ENCODE peak calls at places on chromosome 20, in five cellular contexts. One of them, this sample, is unnamed.

GRCh38 chr20:49507741-49508434 is 25.4 kb upstream of the KCNB1 start:
- DNase-seq in GM12865: no peak
- DNase-seq in astrocyte of the spinal cord: no peak
- DNase-seq in lower lobe of right lung: no peak
- DNase-seq in mucosa of descending colon: no peak
- DNase-seq in this sample: no peak

GRCh38 chr20:1327241-1327653 is 1.7 kb downstream of the SDCBP2 start:
- DNase-seq in lower lobe of right lung: peak; percentile 84
- DNase-seq in astrocyte of the spinal cord: peak; percentile 36
- DNase-seq in mucosa of descending colon: peak; percentile 63
- DNase-seq in GM12865: no peak
- DNase-seq in this sample: peak; percentile 70

GRCh38 chr20:33667245-33668086 is 723 bp downstream of the ACTL10 start:
- DNase-seq in lower lobe of right lung: peak; percentile 69
- DNase-seq in GM12865: peak; percentile 90
- DNase-seq in mucosa of descending colon: peak; percentile 91
- DNase-seq in astrocyte of the spinal cord: no peak
- DNase-seq in this sample: peak; percentile 51

GRCh38 chr20:32646486-32646885 is 27.3 kb downstream of the C20orf203 start:
- DNase-seq in astrocyte of the spinal cord: no peak
- DNase-seq in mucosa of descending colon: no peak
- DNase-seq in GM12865: no peak
- DNase-seq in lower lobe of right lung: no peak
- DNase-seq in this sample: no peak

GRCh38 chr20:23078994-23079364 is 7.1 kb downstream of the CD93 start:
- DNase-seq in GM12865: peak; percentile 12
- DNase-seq in mucosa of descending colon: no peak
- DNase-seq in astrocyte of the spinal cord: no peak
- DNase-seq in lower lobe of right lung: no peak
- DNase-seq in this sample: no peak

GRCh38 chr20:25399038-25399430 is 8.4 kb upstream of the ABHD12 start:
- DNase-seq in lower lobe of right lung: no peak
- DNase-seq in GM12865: peak; percentile 66
- DNase-seq in astrocyte of the spinal cord: peak; percentile 83
- DNase-seq in mucosa of descending colon: no peak
- DNase-seq in this sample: peak; percentile 72

GRCh38 chr20:32088759-32089158 is 20.8 kb upstream of the TM9SF4 start:
- DNase-seq in mucosa of descending colon: no peak
- DNase-seq in astrocyte of the spinal cord: no peak
- DNase-seq in GM12865: no peak
- DNase-seq in lower lobe of right lung: no peak
- DNase-seq in this sample: no peak

GRCh38 chr20:50673146-50673830 is 18.1 kb downstream of the RIPOR3 start:
- DNase-seq in mucosa of descending colon: no peak
- DNase-seq in GM12865: no peak
- DNase-seq in lower lobe of right lung: no peak
- DNase-seq in astrocyte of the spinal cord: no peak
- DNase-seq in this sample: no peak

GRCh38 chr20:57598060-57598459 is 22.2 kb downstream of the ZBP1 start:
- DNase-seq in mucosa of descending colon: peak; percentile 48
- DNase-seq in lower lobe of right lung: peak; percentile 42
- DNase-seq in GM12865: no peak
- DNase-seq in astrocyte of the spinal cord: no peak
- DNase-seq in this sample: no peak

GRCh38 chr20:64150756-64151633 is 13.3 kb upstream of the MYT1 start:
- DNase-seq in lower lobe of right lung: peak; percentile 20
- DNase-seq in GM12865: no peak
- DNase-seq in mucosa of descending colon: no peak
- DNase-seq in astrocyte of the spinal cord: no peak
- DNase-seq in this sample: no peak

GRCh38 chr20:41344477-41344876 is 3.9 kb downstream of the LPIN3 start:
- DNase-seq in astrocyte of the spinal cord: no peak
- DNase-seq in mucosa of descending colon: no peak
- DNase-seq in GM12865: no peak
- DNase-seq in lower lobe of right lung: no peak
- DNase-seq in this sample: peak; percentile 35

GRCh38 chr20:52201395-52201794 is 9.8 kb upstream of the ZFP64 start:
- DNase-seq in GM12865: no peak
- DNase-seq in mucosa of descending colon: no peak
- DNase-seq in lower lobe of right lung: no peak
- DNase-seq in astrocyte of the spinal cord: no peak
- DNase-seq in this sample: peak; percentile 42

DNA sequence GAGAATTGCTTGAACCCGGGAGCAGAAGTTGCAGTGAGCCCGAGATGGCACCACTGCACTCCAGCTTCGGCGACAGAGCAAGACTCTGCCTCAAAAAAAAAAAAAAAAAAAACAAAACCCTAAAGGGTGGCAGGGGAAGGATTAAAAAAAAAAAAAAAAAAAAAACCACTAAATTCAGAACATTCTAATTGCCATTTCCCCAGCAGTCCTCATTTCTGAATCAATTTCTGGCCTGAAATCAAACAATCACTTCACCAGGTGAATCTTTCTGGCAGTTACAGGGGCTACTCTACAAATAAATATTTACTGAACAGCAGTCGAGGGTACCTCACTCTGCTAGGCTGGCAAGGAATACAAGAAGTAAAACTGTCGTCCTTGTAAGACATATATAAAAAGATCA is 1.2 kb downstream of the UQCC1 start:
- DNase-seq in mucosa of descending colon: no peak
- DNase-seq in lower lobe of right lung: no peak
- DNase-seq in astrocyte of the spinal cord: no peak
- DNase-seq in GM12865: no peak
- DNase-seq in this sample: no peak
- H3K4me3 ChIP-seq in mucosa of descending colon: no peak overlapping the region
- H3K4me3 ChIP-seq in lower lobe of right lung: peak overlapping the region; percentile 83
- H3K4me3 ChIP-seq in astrocyte of the spinal cord: peak overlapping the region; percentile 78
- H3K4me3 ChIP-seq in GM12865: peak overlapping the region; percentile 70
- H3K4me3 ChIP-seq in this sample: no peak overlapping the region

DNA sequence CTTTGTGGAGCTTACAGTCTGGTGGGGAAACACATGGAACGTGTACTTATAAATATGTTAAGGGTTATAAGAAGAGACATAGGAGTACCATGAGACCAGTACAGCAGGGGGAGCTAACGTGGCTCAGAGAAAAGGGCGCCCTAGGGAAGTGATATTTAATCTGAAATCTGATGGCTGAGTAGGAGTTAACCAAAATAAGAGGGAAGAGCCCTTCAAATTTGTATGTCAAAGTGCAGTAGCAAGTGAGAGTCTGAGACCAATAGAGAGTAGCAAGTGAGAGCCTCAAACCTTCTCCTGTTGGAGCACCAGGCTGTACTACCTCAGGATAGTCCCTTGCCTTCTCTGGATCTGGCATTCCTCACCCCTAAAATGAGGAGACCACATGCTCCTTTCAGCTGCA is 6.1 kb upstream of the PKIG start:
- DNase-seq in astrocyte of the spinal cord: peak; percentile 52
- DNase-seq in lower lobe of right lung: no peak
- DNase-seq in mucosa of descending colon: no peak
- DNase-seq in GM12865: peak; percentile 66
- DNase-seq in this sample: peak; percentile 23
- TF ChIP-seq CTCF in astrocyte of the spinal cord: peak; percentile 50
- TF ChIP-seq CTCF in lower lobe of right lung: peak; percentile 32
- TF ChIP-seq CTCF in mucosa of descending colon: no peak
- TF ChIP-seq CTCF in GM12865: peak; percentile 50
- TF ChIP-seq CTCF in this sample: no peak

GRCh38 chr20:45882469-45883099 is 1.6 kb downstream of the ZSWIM1 start:
- DNase-seq in mucosa of descending colon: no peak
- DNase-seq in GM12865: no peak
- DNase-seq in lower lobe of right lung: no peak
- DNase-seq in astrocyte of the spinal cord: no peak
- DNase-seq in this sample: no peak
- H3K4me3 ChIP-seq in mucosa of descending colon: no peak overlapping the region
- H3K4me3 ChIP-seq in GM12865: no peak overlapping the region
- H3K4me3 ChIP-seq in lower lobe of right lung: no peak overlapping the region
- H3K4me3 ChIP-seq in astrocyte of the spinal cord: no peak overlapping the region
- H3K4me3 ChIP-seq in this sample: no peak overlapping the region

DNA sequence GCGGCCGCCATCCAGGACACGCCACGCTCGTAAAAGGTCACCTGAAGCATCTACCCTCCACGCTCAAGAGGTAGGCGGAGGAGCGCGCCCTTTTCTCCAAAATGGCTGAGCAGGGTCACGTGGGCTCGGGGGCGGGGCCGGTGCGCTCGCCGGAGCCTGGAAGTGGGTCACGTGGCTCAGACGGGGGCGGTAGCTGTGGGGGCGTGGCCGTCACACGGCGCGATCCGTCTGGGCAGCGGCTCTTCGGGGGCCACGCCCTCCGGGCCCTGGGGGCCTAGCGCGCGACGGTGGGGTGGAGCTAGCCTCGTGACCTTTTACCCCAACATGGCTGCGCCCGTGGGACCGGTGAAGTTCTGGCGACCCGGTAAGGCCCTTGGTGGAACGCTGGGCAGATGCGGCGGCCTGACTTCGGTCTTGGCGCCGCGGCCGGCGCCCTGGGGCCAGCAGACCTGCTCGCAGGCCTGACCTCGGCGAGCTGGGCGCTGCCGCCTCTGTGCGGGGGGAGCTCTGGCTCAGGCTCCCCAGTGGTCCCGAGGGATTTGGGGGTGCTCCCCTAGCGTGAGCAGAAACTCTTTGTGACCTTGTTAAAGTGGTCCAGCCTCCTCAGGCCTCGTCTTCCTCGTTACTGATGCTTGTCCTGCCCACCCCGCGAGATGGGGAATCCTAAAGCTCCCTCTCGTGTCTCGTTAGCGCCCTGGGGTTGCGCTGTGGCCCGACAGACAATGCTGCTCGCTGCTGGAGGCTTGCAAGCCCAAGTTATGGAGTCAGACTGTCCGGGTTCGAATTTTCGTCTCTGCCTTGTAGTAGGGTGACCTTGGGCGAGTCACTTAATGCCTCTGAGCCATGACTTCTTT is at the start of gene DHX35:
- DNase-seq in astrocyte of the spinal cord: peak; percentile 96
- DNase-seq in GM12865: peak; percentile 99
- DNase-seq in mucosa of descending colon: peak; percentile 99
- DNase-seq in lower lobe of right lung: peak; percentile 99
- DNase-seq in this sample: peak; percentile 88
- TF ChIP-seq CTCF in astrocyte of the spinal cord: peak; percentile 52
- TF ChIP-seq CTCF in GM12865: peak; percentile 30
- TF ChIP-seq CTCF in mucosa of descending colon: no peak
- TF ChIP-seq CTCF in lower lobe of right lung: peak; percentile 19
- TF ChIP-seq CTCF in this sample: peak; percentile 60

DNA sequence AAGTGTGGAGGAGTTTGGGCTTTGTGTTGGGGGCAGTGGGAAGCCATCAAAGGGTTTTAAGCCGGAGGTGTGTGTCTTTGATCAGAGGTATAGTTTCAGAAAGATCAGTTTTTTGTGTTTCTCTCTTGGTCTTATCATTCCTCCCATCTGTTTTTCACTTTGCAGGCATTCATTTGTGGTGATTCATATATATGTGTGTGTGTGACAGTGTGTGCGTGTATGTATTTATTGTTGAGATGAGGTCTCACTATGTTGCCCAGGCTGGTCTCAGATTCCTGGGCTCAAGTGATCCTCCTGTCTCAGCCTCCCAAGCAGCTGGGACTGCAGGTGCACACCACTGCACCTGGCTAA is 11.1 kb upstream of the SERINC3 start:
- DNase-seq in astrocyte of the spinal cord: no peak
- DNase-seq in lower lobe of right lung: no peak
- DNase-seq in mucosa of descending colon: no peak
- DNase-seq in GM12865: no peak
- DNase-seq in this sample: no peak
- H3K4me3 ChIP-seq in astrocyte of the spinal cord: no peak overlapping the region
- H3K4me3 ChIP-seq in lower lobe of right lung: peak overlapping the region; percentile 89
- H3K4me3 ChIP-seq in mucosa of descending colon: no peak overlapping the region
- H3K4me3 ChIP-seq in GM12865: no peak overlapping the region
- H3K4me3 ChIP-seq in this sample: no peak overlapping the region

GRCh38 chr20:18304618-18305017 is 16.3 kb downstream of the ZNF133 start:
- DNase-seq in lower lobe of right lung: no peak
- DNase-seq in astrocyte of the spinal cord: no peak
- DNase-seq in mucosa of descending colon: no peak
- DNase-seq in GM12865: no peak
- DNase-seq in this sample: no peak
- TF ChIP-seq CTCF in lower lobe of right lung: no peak
- TF ChIP-seq CTCF in astrocyte of the spinal cord: no peak
- TF ChIP-seq CTCF in mucosa of descending colon: no peak
- TF ChIP-seq CTCF in GM12865: peak; percentile 13
- TF ChIP-seq CTCF in this sample: peak; percentile 29

DNA sequence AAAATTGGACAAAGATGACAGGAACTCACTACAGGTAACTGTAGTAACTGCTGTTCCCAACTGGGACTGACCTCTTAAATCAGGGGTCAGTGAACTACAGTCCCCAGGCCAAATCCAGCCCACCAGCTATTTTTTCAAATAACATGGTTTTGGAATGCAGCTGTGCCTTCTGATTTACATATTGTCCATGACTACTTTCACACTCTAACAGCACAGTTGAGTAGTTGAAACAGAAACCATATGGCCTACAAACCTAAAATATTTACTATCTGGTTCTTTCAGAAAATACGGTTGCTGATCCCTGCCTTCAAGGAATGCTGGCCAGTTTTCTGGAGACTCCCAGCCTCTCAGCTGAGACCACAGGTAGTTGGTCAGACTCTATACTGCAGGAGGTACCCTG is 196.9 kb upstream of the PRND start:
- DNase-seq in GM12865: no peak
- DNase-seq in astrocyte of the spinal cord: no peak
- DNase-seq in mucosa of descending colon: no peak
- DNase-seq in lower lobe of right lung: no peak
- DNase-seq in this sample: no peak
- H3K4me3 ChIP-seq in GM12865: no peak overlapping the region
- H3K4me3 ChIP-seq in astrocyte of the spinal cord: no peak overlapping the region
- H3K4me3 ChIP-seq in mucosa of descending colon: no peak overlapping the region
- H3K4me3 ChIP-seq in lower lobe of right lung: no peak overlapping the region
- H3K4me3 ChIP-seq in this sample: no peak overlapping the region

DNA sequence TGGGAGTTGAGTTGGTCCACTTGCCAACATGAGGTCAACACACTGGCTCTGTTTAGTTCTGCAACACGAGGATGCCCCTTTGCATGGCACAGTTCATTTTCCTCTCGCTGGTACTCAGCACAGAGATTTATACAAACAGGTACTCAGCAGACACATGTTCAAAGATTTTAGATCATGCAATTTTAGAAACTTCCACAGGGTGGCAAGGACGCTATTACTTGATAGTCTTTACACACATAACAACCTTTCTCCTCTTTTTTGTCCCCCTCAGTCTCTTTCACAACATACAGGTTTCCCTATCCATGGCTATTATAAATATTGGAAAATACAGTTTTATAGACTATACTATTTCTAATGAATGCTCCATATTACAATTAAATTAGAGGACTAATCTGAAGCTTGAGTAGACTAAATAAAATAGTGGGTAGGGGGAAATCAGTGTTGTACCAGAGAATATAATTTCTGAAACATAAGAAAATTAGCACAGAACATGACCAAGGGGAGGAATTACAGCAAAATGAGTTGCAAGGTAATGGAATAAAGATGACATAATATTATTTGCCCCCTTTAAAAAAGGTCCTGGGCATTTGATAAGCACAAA is 331.8 kb upstream of the BTBD3 start:
- DNase-seq in mucosa of descending colon: no peak
- DNase-seq in lower lobe of right lung: no peak
- DNase-seq in astrocyte of the spinal cord: peak; percentile 26
- DNase-seq in GM12865: no peak
- DNase-seq in this sample: peak; percentile 27
- TF ChIP-seq CTCF in mucosa of descending colon: no peak
- TF ChIP-seq CTCF in lower lobe of right lung: no peak
- TF ChIP-seq CTCF in astrocyte of the spinal cord: peak; percentile 41
- TF ChIP-seq CTCF in GM12865: no peak
- TF ChIP-seq CTCF in this sample: peak; percentile 34

GRCh38 chr20:53827996-53828672 is 234.5 kb upstream of the ZNF217 start:
- DNase-seq in mucosa of descending colon: no peak
- DNase-seq in lower lobe of right lung: no peak
- DNase-seq in astrocyte of the spinal cord: peak; percentile 98
- DNase-seq in GM12865: no peak
- DNase-seq in this sample: peak; percentile 97
- H3K4me3 ChIP-seq in mucosa of descending colon: no peak overlapping the region
- H3K4me3 ChIP-seq in lower lobe of right lung: peak overlapping the region; percentile 36
- H3K4me3 ChIP-seq in astrocyte of the spinal cord: peak overlapping the region; percentile 6
- H3K4me3 ChIP-seq in GM12865: no peak overlapping the region
- H3K4me3 ChIP-seq in this sample: no peak overlapping the region

This sample was measured in bronchial epithelial cell.